ENCODE peak calls at places on chromosome 20, in eight cellular contexts. L is NCI-H1092, D is activated T-cell treated with anti-CD3 and anti-CD28 coated beads for 4 hours, E is T-helper 1 cell, B is mesothelial cell of epicardium, Q is AG04450, J is EL, I is AG08395. R is an unnamed sample.

GRCh38 chr20:36162272-36162966 is 7.9 kb downstream of the EPB41L1 start:
- DNase-seq in I (peak; percentile 27), D (no peak), L (no peak), B (no peak), E (no peak), J (no peak), Q (no peak), R (no peak)

GRCh38 chr20:10474606-10475184 is 39.6 kb downstream of the SLX4IP start:
- DNase-seq in I (no peak), Q (no peak), D (no peak), E (no peak), J (no peak), L (no peak), B (no peak), R (no peak)

GRCh38 chr20:62908971-62909791 is 17.1 kb downstream of the DIDO1 start:
- DNase-seq in Q (no peak), B (no peak), E (no peak), D (no peak), I (no peak), J (no peak), L (no peak), R (no peak)

GRCh38 chr20:14337400-14338171 is at the start of gene FLRT3:
- DNase-seq in E (no peak), I (peak; percentile 90), J (peak; percentile 87), L (peak; percentile 79), B (peak; percentile 78), D (no peak), Q (peak; percentile 96), R (no peak)

GRCh38 chr20:41632896-41633295 is 14.7 kb upstream of the CHD6 start:
- DNase-seq in Q (no peak), I (peak; percentile 62), B (no peak), J (peak; percentile 60), L (no peak), D (no peak), E (no peak), R (no peak)

GRCh38 chr20:15446373-15446772 is 1109.0 kb upstream of the FLRT3 start:
- DNase-seq in J (no peak), Q (no peak), E (no peak), B (peak; percentile 66), D (no peak), L (no peak), I (no peak), R (no peak)

GRCh38 chr20:22462975-22463914 is 121.1 kb downstream of the FOXA2 start:
- DNase-seq in L (peak; percentile 80), I (no peak), B (no peak), E (no peak), J (no peak), Q (no peak), D (no peak), R (no peak)

GRCh38 chr20:11296221-11296620 is 621.5 kb upstream of the BTBD3 start:
- DNase-seq in L (no peak), I (no peak), D (no peak), E (no peak), J (no peak), Q (no peak), B (no peak), R (no peak)

GRCh38 chr20:52972965-52973819 is 1.0 kb downstream of the TSHZ2 start:
- DNase-seq in J (no peak), E (peak; percentile 23), L (peak; percentile 9), D (peak; percentile 5), I (peak; percentile 26), Q (no peak), B (peak; percentile 58), R (peak; percentile 43)

GRCh38 chr20:32663704-32664351 is 9.9 kb downstream of the C20orf203 start:
- DNase-seq in Q (no peak), D (no peak), L (no peak), I (no peak), J (no peak), E (no peak), B (no peak), R (no peak)

GRCh38 chr20:35625584-35626385 is 10.2 kb downstream of the SPAG4 start:
- DNase-seq in I (no peak), L (no peak), D (no peak), E (no peak), J (no peak), Q (no peak), B (no peak), R (no peak)

GRCh38 chr20:57985278-57985677 is 243.2 kb downstream of the ANKRD60 start:
- DNase-seq in B (no peak), L (no peak), E (no peak), J (no peak), Q (no peak), I (no peak), D (no peak), R (no peak)

GRCh38 chr20:39458452-39458851 is 496.3 kb downstream of the DHX35 start:
- DNase-seq in I (no peak), L (no peak), D (no peak), E (no peak), J (no peak), Q (no peak), B (no peak), R (no peak)